ENCODE peak calls at places on chromosomes 6 and 20, in eight cellular contexts. P is mammary epithelial cell, T is left ventricle myocardium inferior, N is K562, R is fibroblast of the aortic adventitia, A is ovary, Q is HFFc6, E is WERI-Rb-1. X is an unnamed sample.

GRCh38 chr6:96659084-96659845 is 96.3 kb downstream of the FHL5 start:
- DNase-seq in T (no peak), E (no peak), Q (no peak), R (no peak), P (no peak), A (no peak), N (no peak), X (no peak)

GRCh38 chr20:13930246-13930645 is 60.2 kb downstream of the SEL1L2 start:
- DNase-seq in Q (peak), P (peak), N (no peak), A (no peak), T (no peak), R (no peak), E (no peak), X (no peak)

GRCh38 chr6:67663105-67663895 is 971.8 kb upstream of the ADGRB3 start:
- DNase-seq in R (no peak), P (no peak), N (no peak), Q (no peak), A (no peak), T (no peak), E (no peak), X (no peak)

GRCh38 chr20:35328095-35328685 is 36.0 kb upstream of the FAM83C start:
- DNase-seq in R (no peak), N (no peak), E (no peak), Q (no peak), T (no peak), A (no peak), P (no peak), X (no peak)

GRCh38 chr6:14372738-14373484 is 255.3 kb downstream of the CD83 start:
- DNase-seq in E (no peak), Q (no peak), N (no peak), T (no peak), R (no peak), P (no peak), A (no peak), X (no peak)

GRCh38 chr6:160634706-160635105 is 29.4 kb downstream of the LPA start:
- DNase-seq in N (no peak), P (peak), R (no peak), E (no peak), Q (no peak), T (no peak), A (no peak), X (peak)

GRCh38 chr6:55239099-55239498 is 64.8 kb downstream of the HCRTR2 start:
- DNase-seq in Q (no peak), N (no peak), P (peak), E (no peak), R (peak), A (no peak), T (no peak), X (no peak)

GRCh38 chr6:42400886-42401604 is 50.7 kb downstream of the TRERF1 start:
- DNase-seq in P (no peak), A (no peak), E (no peak), N (no peak), Q (no peak), R (no peak), T (no peak), X (no peak)

GRCh38 chr20:20265210-20265609 is 102.7 kb upstream of the INSM1 start:
- DNase-seq in N (no peak), A (no peak), P (no peak), R (no peak), E (no peak), Q (no peak), T (no peak), X (no peak)

GRCh38 chr6:32371803-32372202 is at the start of gene TSBP1:
- DNase-seq in N (no peak), Q (no peak), A (no peak), P (no peak), T (no peak), R (no peak), E (no peak), X (no peak)

GRCh38 chr6:142569676-142570075 is 267.9 kb downstream of the ADGRG6 start:
- DNase-seq in R (peak), Q (no peak), P (peak), A (no peak), E (no peak), N (no peak), T (no peak), X (no peak)

GRCh38 chr20:36259177-36259835 is 23.0 kb downstream of the AAR2 start:
- DNase-seq in N (no peak), P (no peak), T (no peak), A (no peak), E (no peak), Q (no peak), R (no peak), X (no peak)

GRCh38 chr6:33235221-33235634 is 26.9 kb downstream of the RING1 start:
- DNase-seq in N (no peak), A (no peak), Q (no peak), E (no peak), R (no peak), T (no peak), P (no peak), X (no peak)

GRCh38 chr6:168128006-168128630 is 49.1 kb upstream of the FRMD1 start:
- DNase-seq in R (no peak), P (no peak), A (no peak), T (no peak), E (no peak), Q (no peak), N (no peak), X (no peak)

GRCh38 chr6:136526196-136526930 is 23.9 kb downstream of the MAP7 start:
- DNase-seq in E (peak), A (peak), Q (peak), T (peak), N (peak), R (peak), P (peak), X (no peak)

GRCh38 chr20:4401601-4402000 is 320.1 kb upstream of the PRND start:
- DNase-seq in E (no peak), T (no peak), R (peak), A (no peak), N (no peak), Q (peak), P (no peak), X (no peak)

GRCh38 chr20:10861086-10861485 is 187.3 kb upstream of the JAG1 start:
- DNase-seq in Q (peak), T (no peak), P (peak), E (no peak), R (peak), N (no peak), A (no peak), X (no peak)

GRCh38 chr6:27442932-27443331 is 30.0 kb downstream of the ZNF184 start:
- DNase-seq in T (no peak), A (no peak), R (no peak), E (no peak), P (no peak), N (no peak), Q (no peak), X (no peak)

GRCh38 chr6:87172292-87172691 is 16.9 kb downstream of the ZNF292 start:
- DNase-seq in A (no peak), E (no peak), R (no peak), T (no peak), P (no peak), N (no peak), Q (no peak), X (no peak)

GRCh38 chr6:20367716-20368485 is 33.8 kb upstream of the E2F3 start:
- DNase-seq in P (peak), N (peak), Q (no peak), E (no peak), R (no peak), A (no peak), T (no peak), X (no peak)

GRCh38 chr6:157868835-157869234 is 45.8 kb downstream of the SNX9 start:
- DNase-seq in R (no peak), N (no peak), A (no peak), E (no peak), Q (no peak), P (no peak), T (no peak), X (no peak)

GRCh38 chr6:75351570-75351969 is 67.0 kb upstream of the TMEM30A start:
- DNase-seq in T (no peak), R (no peak), Q (no peak), P (no peak), E (no peak), N (no peak), A (no peak), X (no peak)

GRCh38 chr6:3612341-3613041 is 139.0 kb downstream of the PXDC1 start:
- DNase-seq in N (no peak), T (no peak), A (no peak), E (peak), R (peak), P (peak), Q (peak), X (no peak)

GRCh38 chr20:32017711-32018251 is 7.5 kb downstream of the CCM2L start:
- DNase-seq in P (peak), T (no peak), R (no peak), E (peak), A (no peak), N (peak), Q (no peak), X (peak)

GRCh38 chr6:17045581-17046322 is 56.1 kb upstream of the STMND1 start:
- DNase-seq in P (no peak), A (no peak), R (peak), E (no peak), Q (peak), N (no peak), T (no peak), X (no peak)

GRCh38 chr6:32181148-32181702 is 2.8 kb downstream of the AGER start:
- DNase-seq in P (no peak), Q (no peak), N (no peak), R (no peak), A (no peak), E (no peak), T (no peak), X (no peak)

GRCh38 chr20:36830791-36831691 is 44.9 kb upstream of the TLDC2 start:
- DNase-seq in T (peak), P (no peak), R (peak), A (peak), N (no peak), Q (peak), E (no peak), X (no peak)

GRCh38 chr6:122476131-122476530 is 4.5 kb upstream of the SERINC1 start:
- DNase-seq in P (no peak), T (no peak), R (peak), A (no peak), Q (peak), E (no peak), N (peak), X (peak)

GRCh38 chr20:45538209-45538798 is 978 bp downstream of the WFDC6 start:
- DNase-seq in R (no peak), N (no peak), T (no peak), P (peak), E (peak), Q (peak), A (no peak), X (no peak)

GRCh38 chr6:33578588-33579011 is 1.5 kb downstream of the BAK1 start:
- DNase-seq in T (no peak), N (peak), A (no peak), P (no peak), Q (no peak), E (no peak), R (no peak), X (no peak)

GRCh38 chr6:31568537-31568961 is 3.5 kb upstream of the LTA start:
- DNase-seq in Q (no peak), P (peak), N (no peak), T (no peak), R (no peak), A (no peak), E (no peak), X (peak)

GRCh38 chr6:41336824-41337223 is 1.4 kb downstream of the NCR2 start:
- DNase-seq in Q (no peak), P (no peak), N (no peak), T (no peak), A (no peak), E (no peak), R (no peak), X (no peak)

GRCh38 chr6:36336779-36337194 is at the start of gene BNIP5:
- DNase-seq in R (no peak), E (peak), Q (no peak), A (no peak), T (no peak), P (no peak), N (no peak), X (peak)

GRCh38 chr6:26031595-26032386 is 55.4 kb upstream of the HFE start:
- DNase-seq in R (peak), Q (peak), N (peak), T (peak), A (peak), E (peak), P (peak), X (peak)

GRCh38 chr6:36402481-36402880 is 15.0 kb upstream of the ETV7 start:
- DNase-seq in T (no peak), A (no peak), N (no peak), E (peak), R (no peak), P (no peak), Q (no peak), X (peak)

GRCh38 chr6:144809120-144809519 is 524.0 kb downstream of the UTRN start:
- DNase-seq in E (no peak), Q (peak), N (no peak), P (peak), R (no peak), A (no peak), T (no peak), X (no peak)

GRCh38 chr6:134123666-134124208 is 71.3 kb upstream of the SLC2A12 start:
- DNase-seq in E (peak), A (no peak), T (no peak), Q (peak), R (peak), N (peak), P (peak), X (peak)

GRCh38 chr6:122751291-122751690 is 28.2 kb upstream of the FABP7 start:
- DNase-seq in E (no peak), A (no peak), N (no peak), T (no peak), Q (no peak), R (no peak), P (no peak), X (peak)

GRCh38 chr6:12420626-12421025 is 130.5 kb downstream of the EDN1 start:
- DNase-seq in T (no peak), Q (no peak), N (no peak), A (no peak), R (no peak), P (peak), E (peak), X (no peak)

GRCh38 chr6:165052561-165053500 is 256.6 kb downstream of the C6orf118 start:
- DNase-seq in T (no peak), N (no peak), Q (no peak), P (no peak), E (no peak), A (no peak), R (no peak), X (no peak)

GRCh38 chr6:165056292-165056691 is 253.1 kb downstream of the C6orf118 start:
- DNase-seq in E (no peak), A (no peak), P (no peak), N (no peak), R (no peak), T (no peak), Q (no peak), X (no peak)

GRCh38 chr6:165059032-165059431 is 250.4 kb downstream of the C6orf118 start:
- DNase-seq in N (no peak), R (no peak), T (no peak), P (peak), A (no peak), E (no peak), Q (no peak), X (no peak)

GRCh38 chr6:165060636-165061190 is 248.7 kb downstream of the C6orf118 start:
- DNase-seq in N (no peak), A (no peak), P (no peak), E (no peak), R (peak), T (no peak), Q (no peak), X (no peak)

DNA sequence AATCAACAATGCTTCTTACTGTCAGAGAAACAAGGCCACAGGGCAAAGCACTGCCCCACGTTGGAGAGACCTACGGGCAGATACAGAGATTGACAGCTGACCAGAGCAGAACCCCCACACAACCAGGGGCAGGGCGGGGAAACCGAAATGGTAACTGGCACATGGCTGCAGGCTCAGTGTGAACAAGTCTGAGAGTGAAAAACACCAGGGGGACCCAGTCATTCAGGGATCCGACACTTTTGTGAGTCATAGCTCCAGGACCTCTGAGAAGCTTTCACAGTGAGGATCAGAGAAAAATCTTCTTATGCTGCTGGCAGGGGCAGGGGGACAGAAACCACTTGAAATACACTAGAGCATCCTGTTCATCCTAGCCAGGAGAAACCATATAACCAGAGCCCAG is 254.2 kb downstream of the C6orf118 start:
- DNase-seq in N (no peak), A (no peak), Q (no peak), R (no peak), P (no peak), T (no peak), E (peak), X (no peak)
- TF ChIP-seq CTCF in N (no peak), A (no peak), Q (no peak), R (no peak), P (peak), T (no peak), E (peak), X (no peak)

GRCh38 chr6:22343864-22344263 is 47.0 kb upstream of the PRL start:
- DNase-seq in P (no peak), R (no peak), A (no peak), T (no peak), Q (no peak), N (no peak), E (peak), X (no peak)
- TF ChIP-seq CTCF in P (peak), R (no peak), A (no peak), T (no peak), Q (peak), N (no peak), E (peak), X (no peak)

GRCh38 chr20:58850693-58851174 is at the start of gene GNAS-AS1:
- DNase-seq in N (peak), A (no peak), T (peak), R (peak), P (peak), E (peak), Q (peak), X (peak)
- TF ChIP-seq CTCF in N (no peak), A (no peak), T (no peak), R (peak), P (peak), E (no peak), Q (peak), X (peak)

GRCh38 chr6:88728756-88729155 is 234.7 kb downstream of the RNGTT start:
- DNase-seq in P (no peak), E (no peak), A (no peak), R (no peak), T (no peak), N (no peak), Q (no peak), X (no peak)

GRCh38 chr6:88722691-88723090 is 240.7 kb downstream of the RNGTT start:
- DNase-seq in A (no peak), P (no peak), E (no peak), N (no peak), Q (no peak), T (no peak), R (no peak), X (no peak)

GRCh38 chr6:88730602-88731001 is 232.8 kb downstream of the RNGTT start:
- DNase-seq in E (no peak), N (no peak), R (peak), A (no peak), T (no peak), P (peak), Q (peak), X (no peak)

DNA sequence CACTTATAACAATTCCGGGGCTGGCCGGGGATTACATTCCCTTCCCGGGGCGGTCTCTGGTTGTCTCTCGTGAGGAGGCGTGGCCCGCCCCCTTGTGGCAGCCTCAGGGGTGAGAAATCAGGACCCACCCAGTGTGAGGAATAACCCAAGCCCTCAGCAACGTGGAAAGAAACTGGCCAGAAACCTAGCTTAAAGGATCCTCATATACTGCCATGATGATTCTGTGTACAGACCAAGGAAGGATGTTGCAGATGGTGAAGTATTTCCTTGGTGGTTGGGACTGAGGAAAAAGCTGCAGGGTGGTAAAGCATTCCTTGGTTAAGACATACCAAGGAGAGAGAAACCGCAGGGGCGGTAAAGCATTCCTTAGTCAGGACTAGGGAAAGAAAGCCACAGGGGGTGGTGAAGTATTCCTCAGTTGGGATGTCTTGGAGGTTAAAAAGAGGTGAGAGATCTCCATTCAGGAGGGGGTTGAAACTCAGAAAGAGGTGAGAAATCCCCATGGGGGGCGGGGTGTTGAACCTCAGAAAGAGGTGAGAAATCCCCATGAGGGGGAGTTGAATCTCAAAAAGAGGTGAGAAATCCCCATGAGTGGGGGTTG is 238.2 kb downstream of the RNGTT start:
- DNase-seq in R (peak), T (peak), P (no peak), A (peak), Q (no peak), E (peak), N (peak), X (no peak)
- TF ChIP-seq CTCF in R (peak), T (peak), P (no peak), A (no peak), Q (peak), E (peak), N (no peak), X (no peak)

DNA sequence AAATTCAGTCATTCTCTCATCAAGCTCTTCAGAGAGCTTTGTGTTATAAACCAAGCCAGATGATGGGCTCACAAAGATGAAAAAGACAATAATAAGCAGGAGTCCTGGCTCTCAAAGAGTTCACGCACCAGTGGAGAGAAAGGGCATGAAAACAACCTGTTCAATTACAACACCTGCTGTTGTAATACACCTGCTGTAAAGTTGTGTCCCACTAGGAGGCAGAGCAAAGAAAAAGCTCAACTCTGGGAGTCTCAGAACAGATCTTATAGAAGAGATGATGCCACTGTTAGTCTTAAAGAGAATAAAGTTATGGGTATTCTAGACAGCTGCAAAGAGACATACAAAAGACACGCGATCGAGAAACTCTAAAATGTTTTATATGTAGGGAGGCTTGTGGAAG is 100.6 kb downstream of the DCDC2 start:
- DNase-seq in P (no peak), Q (no peak), E (peak), N (no peak), A (no peak), R (no peak), T (no peak), X (no peak)
- TF ChIP-seq CTCF in P (peak), Q (no peak), E (peak), N (no peak), A (no peak), R (no peak), T (no peak), X (no peak)

GRCh38 chr6:38973178-38974057 is 75.2 kb upstream of the GLP1R start:
- DNase-seq in R (peak), A (no peak), E (peak), P (peak), T (no peak), Q (peak), N (peak), X (peak)
- TF ChIP-seq CTCF in R (peak), A (no peak), E (peak), P (peak), T (peak), Q (peak), N (peak), X (peak)

DNA sequence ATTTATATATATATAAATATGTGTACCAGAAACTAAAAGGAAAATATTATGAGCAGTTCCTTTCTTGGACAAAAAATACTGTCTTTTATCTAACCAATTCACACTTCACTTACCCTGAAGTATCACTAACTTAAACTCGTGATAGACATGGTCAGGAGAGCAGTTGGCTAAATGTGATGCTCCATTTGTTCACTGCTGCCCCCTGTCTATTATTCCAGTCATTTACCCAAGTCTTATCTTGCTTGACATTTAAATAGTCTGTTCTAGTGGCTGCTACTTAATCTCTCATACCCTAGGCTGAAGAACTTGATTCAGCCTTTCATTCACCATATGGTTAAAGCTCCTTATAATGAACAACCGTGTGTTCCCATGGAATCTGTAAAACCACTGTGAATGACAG is 789.6 kb upstream of the EYS start:
- DNase-seq in T (no peak), Q (no peak), E (peak), A (no peak), R (no peak), P (no peak), N (peak), X (peak)
- TF ChIP-seq CTCF in T (no peak), Q (peak), E (peak), A (no peak), R (no peak), P (no peak), N (peak), X (peak)

GRCh38 chr6:48765352-48765961 is 654.5 kb upstream of the PTCHD4 start:
- DNase-seq in P (peak), A (no peak), T (no peak), E (peak), R (peak), Q (peak), N (peak), X (peak)
- TF ChIP-seq CTCF in P (peak), A (no peak), T (peak), E (peak), R (peak), Q (peak), N (no peak), X (peak)